ENCODE peak calls at places on chromosomes 11 and 22, in six cellular contexts. T, Q, J, R, O and M are unnamed samples.

GRCh38 chr11:102243399-102243884 is 73.8 kb upstream of the BIRC3 start:
- DNase-seq in J (no peak), T (no peak), Q (no peak), R (no peak), O (no peak), M (no peak)

GRCh38 chr22:38292694-38293093 is 19.9 kb upstream of the TMEM184B start:
- DNase-seq in O (peak), T (no peak), R (no peak), J (no peak), Q (no peak), M (no peak)

GRCh38 chr22:33477131-33478111 is 419.2 kb upstream of the SYN3 start:
- DNase-seq in T (no peak), R (no peak), O (no peak), Q (no peak), J (no peak), M (no peak)

GRCh38 chr11:134338068-134338467 is 6.3 kb downstream of the GLB1L2 start:
- DNase-seq in Q (no peak), O (no peak), T (no peak), J (no peak), R (no peak), M (no peak)

GRCh38 chr22:20438678-20439492 is 1.3 kb upstream of the SCARF2 start:
- DNase-seq in T (no peak), R (no peak), O (no peak), Q (no peak), J (peak), M (no peak)

GRCh38 chr22:50209893-50210292 is 9.1 kb downstream of the SELENOO start:
- DNase-seq in Q (peak), T (peak), R (peak), O (peak), J (peak), M (peak)

GRCh38 chr22:41822289-41823057 is 10.4 kb upstream of the SREBF2 start:
- DNase-seq in T (no peak), J (peak), R (peak), Q (peak), O (peak), M (peak)

GRCh38 chr22:45317551-45318167 is 7.9 kb downstream of the FAM118A start:
- DNase-seq in R (no peak), T (no peak), J (no peak), O (peak), Q (no peak), M (peak)

GRCh38 chr11:70868341-70868885 is 384.0 kb downstream of the SHANK2 start:
- DNase-seq in R (no peak), J (no peak), O (no peak), Q (no peak), T (no peak), M (no peak)

GRCh38 chr11:19422257-19422656 is 181.5 kb upstream of the E2F8 start:
- DNase-seq in T (no peak), R (no peak), O (no peak), Q (no peak), J (no peak), M (no peak)

GRCh38 chr22:46879083-46879482 is 116.6 kb downstream of the TBC1D22A start:
- DNase-seq in R (no peak), Q (no peak), T (no peak), O (peak), J (no peak), M (no peak)

GRCh38 chr11:126281666-126282175 is 1.2 kb upstream of the TIRAP start:
- DNase-seq in Q (no peak), J (no peak), O (no peak), T (no peak), R (no peak), M (no peak)

GRCh38 chr11:4092031-4092430 is 2.6 kb upstream of the RRM1 start:
- DNase-seq in R (no peak), J (no peak), O (no peak), Q (no peak), T (no peak), M (no peak)